ENCODE peak calls at places on chromosomes 4 and X, in eight cellular contexts. S is type B pancreatic cell, Y is AG10803, T is AG09309, F is GM10248, B is mucosa of descending colon, D is A549, P is cardiac fibroblast. E is an unnamed sample.
A peak's percentile ranks its signal among the peaks of the same experiment; 100 is the strongest.

GRCh38 chr4:84221704-84222103 is 277.4 kb downstream of the NKX6-1 start:
- DNase-seq in P (no peak), T (no peak), Y (no peak), F (no peak), B (no peak), D (no peak), S (no peak), E (no peak)

GRCh38 chrX:41563881-41564280 is 116.7 kb downstream of the NYX start:
- DNase-seq in D (no peak), S (no peak), F (no peak), T (no peak), B (no peak), P (no peak), Y (no peak), E (no peak)

GRCh38 chrX:103253608-103254007 is 1.3 kb downstream of the TCEAL8 start:
- DNase-seq in B (no peak), Y (peak; percentile 1), D (no peak), P (peak; percentile 20), F (no peak), S (no peak), T (no peak), E (no peak)

GRCh38 chr4:84638092-84638491 is 55.2 kb downstream of the CDS1 start:
- DNase-seq in P (no peak), T (no peak), B (no peak), Y (no peak), S (no peak), D (no peak), F (no peak), E (no peak)

GRCh38 chr4:169397762-169398161 is 127.0 kb upstream of the SH3RF1 start:
- DNase-seq in Y (peak; percentile 75), P (peak; percentile 48), F (no peak), B (no peak), D (no peak), S (no peak), T (no peak), E (no peak)

GRCh38 chrX:109281478-109282275 is 200.2 kb downstream of the GUCY2F start:
- DNase-seq in B (no peak), Y (no peak), P (peak; percentile 77), S (no peak), F (no peak), D (no peak), T (no peak), E (no peak)

GRCh38 chrX:30824275-30824674 is 64.8 kb downstream of the TAB3 start:
- DNase-seq in T (no peak), F (no peak), B (no peak), S (no peak), D (no peak), P (no peak), Y (no peak), E (no peak)

GRCh38 chr4:45347056-45347455 is 620.7 kb upstream of the GNPDA2 start:
- DNase-seq in T (no peak), S (no peak), D (no peak), F (no peak), P (no peak), Y (no peak), B (no peak), E (no peak)

GRCh38 chr4:139558235-139559094 is 2.4 kb upstream of the SETD7 start:
- DNase-seq in P (no peak), D (no peak), B (no peak), Y (no peak), S (no peak), F (no peak), T (no peak), E (no peak)

DNA sequence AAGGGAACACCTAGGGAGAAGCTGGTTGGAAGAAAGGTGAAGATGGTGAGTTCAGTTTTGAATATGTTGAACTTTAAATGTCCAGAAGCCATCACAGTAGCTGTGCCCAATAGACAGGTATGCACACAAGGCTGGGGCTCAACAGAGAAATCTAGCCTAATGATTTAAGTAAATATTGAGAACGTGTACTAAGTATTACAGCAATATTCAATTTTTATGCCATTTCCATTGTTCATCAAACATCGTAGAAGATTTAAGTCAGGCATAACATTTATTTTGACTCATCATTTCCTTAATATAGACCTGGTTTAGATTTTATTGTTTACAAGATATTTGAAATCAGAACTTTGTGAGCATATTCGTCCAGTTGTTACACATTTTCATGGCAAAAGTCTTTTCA is 116.4 kb downstream of the HPGD start:
- DNase-seq in S (no peak), Y (no peak), P (no peak), B (no peak), T (no peak), D (no peak), F (no peak), E (no peak)
- TF ChIP-seq CTCF in S (no peak), Y (no peak), P (no peak), B (no peak), T (no peak), D (no peak), F (no peak), E (no peak)

DNA sequence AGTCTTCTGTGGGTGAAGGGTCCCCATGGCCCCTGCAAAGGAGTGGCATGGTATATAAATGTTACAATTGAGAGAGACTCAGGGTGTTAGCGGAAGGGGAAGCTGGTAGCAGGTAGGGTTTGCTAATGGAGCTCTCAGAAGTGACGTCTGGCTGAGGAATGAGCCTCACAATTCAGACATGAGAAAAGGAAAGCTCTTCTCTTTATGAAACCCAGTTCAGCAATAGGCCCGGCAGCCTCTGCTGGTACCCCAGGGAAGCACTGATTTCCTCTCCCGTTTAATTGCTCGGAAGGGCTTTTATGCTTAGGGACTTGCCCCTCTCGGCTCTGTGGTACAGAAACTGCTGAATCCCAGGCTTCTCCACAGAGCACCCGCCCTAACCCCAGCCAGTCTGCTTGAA is 19.4 kb upstream of the AFAP1 start:
- DNase-seq in F (no peak), B (no peak), D (no peak), Y (no peak), S (no peak), T (no peak), P (no peak), E (no peak)
- TF ChIP-seq CTCF in F (no peak), B (no peak), D (no peak), Y (no peak), S (no peak), T (no peak), P (no peak), E (no peak)

GRCh38 chr4:89000392-89000791 is 56.6 kb downstream of the FAM13A start:
- DNase-seq in B (no peak), F (no peak), T (no peak), D (no peak), Y (no peak), S (no peak), P (no peak), E (no peak)
- TF ChIP-seq CTCF in B (no peak), F (no peak), T (no peak), D (no peak), Y (no peak), S (no peak), P (no peak), E (no peak)

GRCh38 chrX:63250253-63250868 is 100.8 kb downstream of the SPIN4 start:
- DNase-seq in Y (peak; percentile 89), T (peak; percentile 69), S (no peak), P (peak; percentile 86), D (peak; percentile 79), B (no peak), F (peak; percentile 24), E (peak; percentile 35)
- TF ChIP-seq CTCF in Y (peak; percentile 99), T (peak; percentile 81), S (peak; percentile 82), P (peak; percentile 82), D (peak; percentile 41), B (peak; percentile 36), F (peak; percentile 74), E (peak; percentile 71)

DNA sequence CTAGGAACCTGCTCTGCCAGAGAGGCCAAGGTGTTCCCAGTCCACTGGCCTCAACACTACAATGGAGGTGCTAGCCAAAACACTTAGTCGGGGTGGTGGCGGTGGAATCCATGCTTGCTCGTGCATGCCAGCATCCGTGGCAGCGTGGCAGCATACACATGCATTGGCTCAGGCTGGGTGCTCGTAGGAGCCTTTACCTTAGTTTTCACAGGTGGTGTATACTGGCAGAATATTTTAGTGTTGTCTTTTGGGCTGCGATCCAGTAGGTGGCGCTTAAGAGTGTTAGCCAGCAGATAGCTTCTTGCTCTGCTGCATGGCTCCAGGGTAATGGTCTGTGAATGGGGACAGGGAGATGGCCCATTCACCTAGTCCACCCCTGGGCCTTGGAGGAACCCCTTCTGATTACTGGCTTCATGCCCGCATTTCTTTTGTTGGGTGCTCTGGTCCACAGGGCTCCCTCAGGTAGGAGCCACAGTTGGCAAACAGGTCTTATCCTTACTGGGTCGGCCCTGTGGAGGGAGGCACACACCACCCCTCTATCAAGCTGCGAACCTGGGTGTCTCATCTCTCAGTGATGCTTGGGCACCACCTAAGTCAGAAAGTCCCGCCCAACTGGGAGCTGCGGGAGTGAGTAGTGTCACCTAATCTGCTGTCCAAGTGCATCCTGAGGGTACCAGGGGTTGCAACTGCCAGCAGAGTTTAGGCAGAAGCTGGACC is 40.0 kb downstream of the RIPPLY1 start:
- DNase-seq in T (no peak), B (peak; percentile 14), F (peak; percentile 25), P (peak; percentile 0), D (peak; percentile 32), S (no peak), Y (no peak), E (peak; percentile 34)
- TF ChIP-seq CTCF in T (peak; percentile 55), B (no peak), F (peak; percentile 37), P (peak; percentile 32), D (peak; percentile 41), S (peak; percentile 62), Y (peak; percentile 21), E (peak; percentile 40)

E was measured in nephron progenitor cell.